ENCODE peak calls at places on chromosomes 5 and 9, in seven cellular contexts. One of them, this sample, is unnamed.

GRCh38 chr9:133119039-133119438 is 2.0 kb downstream of the RALGDS start:
- DNase-seq in A549: no peak
- DNase-seq in suprapubic skin: peak
- DNase-seq in upper lobe of left lung: no peak
- DNase-seq in ovary: no peak
- DNase-seq in stomach: no peak
- DNase-seq in transverse colon: no peak
- DNase-seq in this sample: no peak

GRCh38 chr9:110828148-110828730 is 159.6 kb downstream of the MUSK start:
- DNase-seq in ovary: peak
- DNase-seq in suprapubic skin: no peak
- DNase-seq in transverse colon: no peak
- DNase-seq in A549: no peak
- DNase-seq in upper lobe of left lung: no peak
- DNase-seq in stomach: no peak
- DNase-seq in this sample: peak

GRCh38 chr9:18379073-18379811 is 94.7 kb upstream of the ADAMTSL1 start:
- DNase-seq in transverse colon: no peak
- DNase-seq in stomach: no peak
- DNase-seq in A549: no peak
- DNase-seq in ovary: no peak
- DNase-seq in suprapubic skin: no peak
- DNase-seq in upper lobe of left lung: no peak
- DNase-seq in this sample: no peak

GRCh38 chr5:137374110-137374853 is 124.8 kb downstream of the SPOCK1 start:
- DNase-seq in transverse colon: no peak
- DNase-seq in suprapubic skin: no peak
- DNase-seq in upper lobe of left lung: no peak
- DNase-seq in ovary: no peak
- DNase-seq in A549: no peak
- DNase-seq in stomach: no peak
- DNase-seq in this sample: no peak

GRCh38 chr5:140192715-140193428 is 17.9 kb downstream of the CYSTM1 start:
- DNase-seq in ovary: no peak
- DNase-seq in A549: no peak
- DNase-seq in transverse colon: no peak
- DNase-seq in stomach: no peak
- DNase-seq in upper lobe of left lung: no peak
- DNase-seq in suprapubic skin: no peak
- DNase-seq in this sample: no peak

GRCh38 chr5:80318212-80318611 is 1.6 kb upstream of the SPZ1 start:
- DNase-seq in ovary: peak
- DNase-seq in A549: no peak
- DNase-seq in suprapubic skin: no peak
- DNase-seq in stomach: no peak
- DNase-seq in transverse colon: no peak
- DNase-seq in upper lobe of left lung: no peak
- DNase-seq in this sample: peak

GRCh38 chr5:141528401-141528984 is 39.6 kb downstream of the PCDHGC5 start:
- DNase-seq in ovary: peak
- DNase-seq in suprapubic skin: no peak
- DNase-seq in transverse colon: no peak
- DNase-seq in stomach: no peak
- DNase-seq in upper lobe of left lung: no peak
- DNase-seq in A549: no peak
- DNase-seq in this sample: peak

GRCh38 chr5:160064979-160065619 is 54.2 kb downstream of the PWWP2A start:
- DNase-seq in suprapubic skin: no peak
- DNase-seq in transverse colon: peak
- DNase-seq in stomach: peak
- DNase-seq in upper lobe of left lung: no peak
- DNase-seq in A549: no peak
- DNase-seq in ovary: no peak
- DNase-seq in this sample: no peak

GRCh38 chr5:170380361-170380951 is 8.7 kb downstream of the KCNMB1 start:
- DNase-seq in upper lobe of left lung: no peak
- DNase-seq in ovary: no peak
- DNase-seq in transverse colon: no peak
- DNase-seq in A549: no peak
- DNase-seq in stomach: no peak
- DNase-seq in suprapubic skin: no peak
- DNase-seq in this sample: no peak

GRCh38 chr5:34491251-34491620 is 164.9 kb upstream of the RAI14 start:
- DNase-seq in ovary: no peak
- DNase-seq in upper lobe of left lung: no peak
- DNase-seq in transverse colon: no peak
- DNase-seq in A549: no peak
- DNase-seq in stomach: no peak
- DNase-seq in suprapubic skin: no peak
- DNase-seq in this sample: no peak

GRCh38 chr5:74641778-74642542 is 1.4 kb upstream of the ENC1 start:
- DNase-seq in A549: no peak
- DNase-seq in stomach: peak
- DNase-seq in transverse colon: peak
- DNase-seq in upper lobe of left lung: peak
- DNase-seq in ovary: peak
- DNase-seq in suprapubic skin: no peak
- DNase-seq in this sample: no peak

GRCh38 chr9:75482566-75482965 is 394.3 kb downstream of the OSTF1 start:
- DNase-seq in upper lobe of left lung: no peak
- DNase-seq in stomach: no peak
- DNase-seq in ovary: no peak
- DNase-seq in suprapubic skin: no peak
- DNase-seq in A549: no peak
- DNase-seq in transverse colon: no peak
- DNase-seq in this sample: no peak

GRCh38 chr9:115231116-115231515 is 113.2 kb upstream of the TNC start:
- DNase-seq in ovary: no peak
- DNase-seq in transverse colon: no peak
- DNase-seq in A549: no peak
- DNase-seq in upper lobe of left lung: no peak
- DNase-seq in stomach: no peak
- DNase-seq in suprapubic skin: no peak
- DNase-seq in this sample: no peak

GRCh38 chr9:111986035-111986556 is 89.5 kb downstream of the UGCG start:
- DNase-seq in suprapubic skin: no peak
- DNase-seq in stomach: no peak
- DNase-seq in transverse colon: no peak
- DNase-seq in ovary: no peak
- DNase-seq in A549: no peak
- DNase-seq in upper lobe of left lung: no peak
- DNase-seq in this sample: no peak

GRCh38 chr5:176466245-176466871 is 18.2 kb downstream of the FAF2 start:
- DNase-seq in transverse colon: no peak
- DNase-seq in upper lobe of left lung: no peak
- DNase-seq in stomach: no peak
- DNase-seq in suprapubic skin: no peak
- DNase-seq in ovary: no peak
- DNase-seq in A549: no peak
- DNase-seq in this sample: peak

GRCh38 chr5:154611341-154611767 is 133.3 kb upstream of the HAND1 start:
- DNase-seq in suprapubic skin: no peak
- DNase-seq in upper lobe of left lung: peak
- DNase-seq in transverse colon: no peak
- DNase-seq in A549: no peak
- DNase-seq in ovary: no peak
- DNase-seq in stomach: no peak
- DNase-seq in this sample: no peak

GRCh38 chr5:50967388-50968039 is 301.1 kb downstream of the PARP8 start:
- DNase-seq in A549: no peak
- DNase-seq in upper lobe of left lung: no peak
- DNase-seq in ovary: no peak
- DNase-seq in suprapubic skin: no peak
- DNase-seq in transverse colon: no peak
- DNase-seq in stomach: peak
- DNase-seq in this sample: no peak

GRCh38 chr9:134332266-134332665 is 6.0 kb downstream of the RXRA start:
- DNase-seq in suprapubic skin: no peak
- DNase-seq in A549: no peak
- DNase-seq in ovary: peak
- DNase-seq in upper lobe of left lung: peak
- DNase-seq in stomach: no peak
- DNase-seq in transverse colon: no peak
- DNase-seq in this sample: no peak

GRCh38 chr9:77843088-77843985 is 188.3 kb downstream of the GNAQ start:
- DNase-seq in upper lobe of left lung: no peak
- DNase-seq in ovary: no peak
- DNase-seq in stomach: no peak
- DNase-seq in suprapubic skin: no peak
- DNase-seq in A549: no peak
- DNase-seq in transverse colon: no peak
- DNase-seq in this sample: no peak

GRCh38 chr9:126108240-126108639 is 218.4 kb upstream of the MVB12B start:
- DNase-seq in A549: no peak
- DNase-seq in transverse colon: no peak
- DNase-seq in upper lobe of left lung: no peak
- DNase-seq in stomach: no peak
- DNase-seq in suprapubic skin: no peak
- DNase-seq in ovary: no peak
- DNase-seq in this sample: no peak

GRCh38 chr9:82031538-82032280 is 43.1 kb downstream of the SPATA31D1 start:
- DNase-seq in A549: no peak
- DNase-seq in suprapubic skin: peak
- DNase-seq in stomach: no peak
- DNase-seq in transverse colon: no peak
- DNase-seq in upper lobe of left lung: no peak
- DNase-seq in ovary: no peak
- DNase-seq in this sample: no peak

GRCh38 chr5:14581333-14581890 is at the start of gene OTULINL:
- DNase-seq in suprapubic skin: peak
- DNase-seq in A549: peak
- DNase-seq in stomach: peak
- DNase-seq in upper lobe of left lung: peak
- DNase-seq in ovary: peak
- DNase-seq in transverse colon: peak
- DNase-seq in this sample: peak

GRCh38 chr9:132216861-132217655 is 55.2 kb downstream of the NTNG2 start:
- DNase-seq in A549: no peak
- DNase-seq in stomach: no peak
- DNase-seq in suprapubic skin: no peak
- DNase-seq in transverse colon: no peak
- DNase-seq in ovary: no peak
- DNase-seq in upper lobe of left lung: no peak
- DNase-seq in this sample: no peak

GRCh38 chr5:119398713-119399492 is 43.1 kb downstream of the TNFAIP8 start:
- DNase-seq in stomach: peak
- DNase-seq in A549: no peak
- DNase-seq in ovary: no peak
- DNase-seq in suprapubic skin: peak
- DNase-seq in upper lobe of left lung: no peak
- DNase-seq in transverse colon: peak
- DNase-seq in this sample: peak

GRCh38 chr5:58999804-59000595 is 417.1 kb downstream of the RAB3C start:
- DNase-seq in A549: peak
- DNase-seq in suprapubic skin: no peak
- DNase-seq in stomach: no peak
- DNase-seq in transverse colon: no peak
- DNase-seq in ovary: no peak
- DNase-seq in upper lobe of left lung: no peak
- DNase-seq in this sample: no peak

GRCh38 chr5:74647096-74647495 is 6.6 kb upstream of the ENC1 start:
- DNase-seq in A549: no peak
- DNase-seq in ovary: no peak
- DNase-seq in upper lobe of left lung: no peak
- DNase-seq in transverse colon: no peak
- DNase-seq in suprapubic skin: no peak
- DNase-seq in stomach: no peak
- DNase-seq in this sample: no peak

GRCh38 chr9:131636593-131636992 is 91.3 kb downstream of the PRRT1B start:
- DNase-seq in ovary: no peak
- DNase-seq in stomach: no peak
- DNase-seq in transverse colon: no peak
- DNase-seq in upper lobe of left lung: no peak
- DNase-seq in suprapubic skin: no peak
- DNase-seq in A549: no peak
- DNase-seq in this sample: no peak

DNA sequence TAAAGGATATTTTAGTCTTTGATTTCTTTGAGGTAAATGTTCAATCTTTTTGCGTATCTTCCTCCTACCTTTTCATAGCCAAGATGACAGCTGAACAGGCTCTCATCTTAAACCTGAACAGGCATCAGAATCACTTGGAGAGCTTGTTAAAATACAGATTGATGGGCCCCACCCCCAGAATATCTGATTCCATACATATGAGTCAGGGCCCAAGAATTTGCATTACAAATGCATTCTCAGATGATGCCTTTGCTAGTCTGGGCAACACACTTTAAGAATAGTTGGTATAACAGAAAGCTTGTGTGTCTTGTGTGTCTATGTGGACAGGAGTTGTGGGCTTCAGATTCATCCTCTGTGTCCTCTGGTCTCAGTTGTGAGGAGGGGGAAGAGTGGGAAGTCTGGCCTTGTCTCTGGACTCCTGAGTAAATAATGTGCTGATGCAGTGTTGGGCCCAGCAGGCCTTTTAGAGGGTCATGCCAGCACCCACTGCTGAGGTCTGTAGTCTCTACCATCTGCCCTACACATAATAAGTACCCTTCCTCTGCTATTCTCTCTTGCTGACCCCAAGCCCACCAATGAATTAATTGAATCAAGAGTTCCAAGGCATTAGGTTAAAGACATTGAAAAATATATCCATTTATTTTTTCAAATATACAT is 43.1 kb downstream of the PTCD2 start:
- DNase-seq in transverse colon: no peak
- DNase-seq in ovary: no peak
- DNase-seq in A549: no peak
- DNase-seq in suprapubic skin: no peak
- DNase-seq in upper lobe of left lung: no peak
- DNase-seq in stomach: no peak
- DNase-seq in this sample: no peak
- H3K27ac ChIP-seq in transverse colon: no peak
- H3K27ac ChIP-seq in ovary: no peak
- H3K27ac ChIP-seq in A549: peak
- H3K27ac ChIP-seq in suprapubic skin: no peak
- H3K27ac ChIP-seq in upper lobe of left lung: no peak
- H3K27ac ChIP-seq in stomach: no peak
- H3K27ac ChIP-seq in this sample: no peak

GRCh38 chr9:87516931-87517300 is 19.2 kb downstream of the DAPK1 start:
- DNase-seq in upper lobe of left lung: no peak
- DNase-seq in A549: no peak
- DNase-seq in transverse colon: no peak
- DNase-seq in suprapubic skin: no peak
- DNase-seq in stomach: no peak
- DNase-seq in ovary: no peak
- DNase-seq in this sample: no peak
- TF ChIP-seq EP300 in upper lobe of left lung: no peak
- TF ChIP-seq EP300 in A549: no peak
- TF ChIP-seq EP300 in transverse colon: no peak
- TF ChIP-seq EP300 in suprapubic skin: no peak
- TF ChIP-seq EP300 in stomach: no peak
- TF ChIP-seq EP300 in ovary: no peak
- TF ChIP-seq EP300 in this sample: no peak

GRCh38 chr5:138961221-138961620 is 86.1 kb upstream of the LRRTM2 start:
- DNase-seq in suprapubic skin: no peak
- DNase-seq in stomach: no peak
- DNase-seq in ovary: no peak
- DNase-seq in upper lobe of left lung: no peak
- DNase-seq in transverse colon: no peak
- DNase-seq in A549: no peak
- DNase-seq in this sample: no peak
- H3K27ac ChIP-seq in suprapubic skin: no peak
- H3K27ac ChIP-seq in stomach: no peak
- H3K27ac ChIP-seq in ovary: no peak
- H3K27ac ChIP-seq in upper lobe of left lung: no peak
- H3K27ac ChIP-seq in transverse colon: no peak
- H3K27ac ChIP-seq in A549: no peak
- H3K27ac ChIP-seq in this sample: no peak

GRCh38 chr5:88734191-88734640 is 148.8 kb downstream of the MEF2C start:
- DNase-seq in stomach: no peak
- DNase-seq in ovary: peak
- DNase-seq in transverse colon: peak
- DNase-seq in suprapubic skin: no peak
- DNase-seq in upper lobe of left lung: no peak
- DNase-seq in A549: no peak
- DNase-seq in this sample: no peak
- TF ChIP-seq EP300 in stomach: no peak
- TF ChIP-seq EP300 in ovary: no peak
- TF ChIP-seq EP300 in transverse colon: no peak
- TF ChIP-seq EP300 in suprapubic skin: no peak
- TF ChIP-seq EP300 in upper lobe of left lung: no peak
- TF ChIP-seq EP300 in A549: no peak
- TF ChIP-seq EP300 in this sample: peak

This sample was measured in tibial nerve.